ENCODE peak calls at places on chromosome 6, in nine cellular contexts. T is foreskin fibroblast; V is NB4; E is GM12865; Q is ELR; F is activated CD8-positive, alpha-beta memory T cell treated with anti-CD3 and anti-CD28 coated beads for 4 hours; Z is ovary; M is left cardiac atrium; X is mucosa of descending colon. G is an unnamed sample.

GRCh38 chr6:15593798-15594197 is 69.0 kb downstream of the DTNBP1 start:
- DNase-seq in Q (no peak), F (no peak), V (no peak), Z (no peak), T (no peak), M (peak; percentile 39), E (no peak), X (no peak), G (no peak)

GRCh38 chr6:111591901-111592461 is 13.7 kb downstream of the TRAF3IP2 start:
- DNase-seq in V (no peak), Q (peak; percentile 64), X (no peak), T (peak; percentile 71), F (no peak), E (no peak), Z (no peak), M (no peak), G (peak; percentile 39)

GRCh38 chr6:126156973-126157372 is 170.6 kb downstream of the TRMT11 start:
- DNase-seq in Q (no peak), V (peak; percentile 56), M (no peak), F (no peak), Z (no peak), E (peak; percentile 29), T (no peak), X (no peak), G (no peak)

GRCh38 chr6:68159433-68159832 is 475.6 kb upstream of the ADGRB3 start:
- DNase-seq in Z (no peak), M (no peak), V (no peak), T (no peak), X (no peak), Q (no peak), F (no peak), E (no peak), G (no peak)

GRCh38 chr6:25889877-25890853 is 16.1 kb upstream of the SLC17A3 start:
- DNase-seq in Z (no peak), Q (peak; percentile 56), F (no peak), X (no peak), T (peak; percentile 41), M (no peak), V (peak; percentile 51), E (peak; percentile 14), G (peak; percentile 49)

GRCh38 chr6:29504961-29505360 is 17.2 kb upstream of the MAS1L start:
- DNase-seq in X (no peak), V (no peak), E (no peak), T (no peak), Z (no peak), M (no peak), F (no peak), Q (no peak), G (no peak)

GRCh38 chr6:5167501-5167900 is 82.4 kb downstream of the PPP1R3G start:
- DNase-seq in Z (no peak), F (no peak), E (no peak), X (no peak), M (no peak), Q (peak; percentile 39), V (no peak), T (peak; percentile 23), G (no peak)

GRCh38 chr6:136967874-136968752 is 46.0 kb downstream of the SLC35D3 start:
- DNase-seq in M (peak; percentile 66), T (peak; percentile 44), Q (peak; percentile 72), X (peak; percentile 78), V (peak; percentile 81), E (peak; percentile 83), F (peak; percentile 13), Z (peak; percentile 72), G (peak; percentile 84)

GRCh38 chr6:87407531-87407895 is 259 bp upstream of the CFAP206 start:
- DNase-seq in Z (no peak), X (no peak), V (no peak), T (peak; percentile 33), F (no peak), Q (peak; percentile 59), M (no peak), E (no peak), G (no peak)

GRCh38 chr6:31723980-31724691 is 963 bp downstream of the MPIG6B start:
- DNase-seq in M (peak; percentile 36), E (no peak), Z (no peak), V (no peak), F (no peak), Q (no peak), X (no peak), T (no peak), G (no peak)